ENCODE peak calls at places on chromosomes 4 and X, in four cellular contexts. H is pancreas, M is GM23248, W is lung. R is an unnamed sample.

GRCh38 chrX:154096140-154097002 is 1.1 kb downstream of the MECP2 start:
- DNase-seq in H (peak), M (peak), W (no peak), R (no peak)

GRCh38 chr4:96164814-96165351 is 325.0 kb downstream of the PDHA2 start:
- DNase-seq in H (no peak), M (peak), W (no peak), R (no peak)

GRCh38 chr4:145861331-145862318 is 77.0 kb downstream of the ZNF827 start:
- DNase-seq in H (peak), M (peak), W (peak), R (no peak)

GRCh38 chrX:13692771-13693231 is 3.9 kb downstream of the RAB9A start:
- DNase-seq in H (no peak), M (no peak), W (no peak), R (no peak)

GRCh38 chrX:53716328-53717088 is 30.0 kb upstream of the HUWE1 start:
- DNase-seq in H (no peak), M (no peak), W (no peak), R (peak)

GRCh38 chrX:152904151-152905080 is 6.5 kb downstream of the ZNF185 start:
- DNase-seq in H (peak), M (peak), W (no peak), R (peak)

GRCh38 chr4:127781303-127782024 is 658 bp upstream of the HSPA4L start:
- DNase-seq in H (no peak), M (peak), W (no peak), R (no peak)

GRCh38 chr4:16417198-16417597 is 190.9 kb upstream of the TAPT1 start:
- DNase-seq in H (no peak), M (no peak), W (no peak), R (no peak)

GRCh38 chr4:183658362-183659028 is 490 bp downstream of the RWDD4 start:
- DNase-seq in H (no peak), M (peak), W (no peak), R (peak)

GRCh38 chrX:84956304-84956703 is 47.4 kb upstream of the APOOL start:
- DNase-seq in H (no peak), M (peak), W (no peak), R (no peak)

GRCh38 chr4:152485726-152486276 is 50.1 kb downstream of the FBXW7 start:
- DNase-seq in H (no peak), M (peak), W (no peak), R (peak)

GRCh38 chr4:139484861-139485311 is 31.0 kb downstream of the RAB33B start:
- DNase-seq in H (no peak), M (no peak), W (no peak), R (no peak)

GRCh38 chr4:39256436-39256835 is 74.1 kb downstream of the WDR19 start:
- DNase-seq in H (no peak), M (peak), W (no peak), R (no peak)

GRCh38 chr4:123649644-123650356 is 253.2 kb downstream of the SPRY1 start:
- DNase-seq in H (peak), M (peak), W (peak), R (no peak)

GRCh38 chr4:172142331-172142738 is 329.1 kb downstream of the GALNTL6 start:
- DNase-seq in H (no peak), M (peak), W (no peak), R (no peak)

GRCh38 chr4:41693629-41694028 is 54.9 kb downstream of the PHOX2B start:
- DNase-seq in H (no peak), M (peak), W (no peak), R (no peak)

GRCh38 chr4:177410566-177410965 is 31.7 kb downstream of the AGA start:
- DNase-seq in H (no peak), M (no peak), W (no peak), R (no peak)

GRCh38 chrX:38004046-38004445 is 2.3 kb upstream of the SYTL5 start:
- DNase-seq in H (no peak), M (no peak), W (no peak), R (no peak)

GRCh38 chrX:119477812-119478232 is 9.6 kb downstream of the SLC25A5 start:
- DNase-seq in H (peak), M (peak), W (no peak), R (no peak)

GRCh38 chr4:112348488-112349158 is 51.5 kb downstream of the ALPK1 start:
- DNase-seq in H (no peak), M (peak), W (peak), R (no peak)

GRCh38 chrX:133412246-133412645 is 3.0 kb downstream of the GPC4 start:
- DNase-seq in H (no peak), M (peak), W (no peak), R (no peak)

GRCh38 chr4:96845798-96846197 is 1005.9 kb downstream of the PDHA2 start:
- DNase-seq in H (no peak), M (no peak), W (no peak), R (no peak)

GRCh38 chr4:48752256-48752655 is 27.8 kb downstream of the FRYL start:
- DNase-seq in H (no peak), M (no peak), W (no peak), R (no peak)

GRCh38 chr4:143773998-143774898 is 73.8 kb upstream of the FREM3 start:
- DNase-seq in H (peak), M (peak), W (peak), R (no peak)

GRCh38 chrX:134004038-134004437 is 18.6 kb upstream of the GPC3 start:
- DNase-seq in H (no peak), M (peak), W (no peak), R (no peak)

DNA sequence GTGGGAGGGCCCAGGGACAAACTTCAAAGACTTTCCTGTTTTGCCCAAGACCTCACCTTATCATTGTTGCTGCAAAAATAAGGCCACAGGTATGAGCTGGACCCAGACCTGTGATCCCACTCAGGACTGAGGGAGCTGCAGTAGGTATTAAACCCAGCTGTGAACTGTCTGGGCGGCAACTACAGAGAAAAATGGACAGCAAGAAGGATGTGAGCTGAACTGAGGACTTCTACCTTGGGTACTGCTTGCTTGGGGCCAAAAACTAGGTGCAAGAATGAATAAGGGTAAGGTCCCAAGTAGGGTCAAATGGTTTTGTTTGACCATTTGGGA is 17.8 kb upstream of the GABRA4 start:
- DNase-seq in H (no peak), M (no peak), W (no peak), R (no peak)
- H3K4me3 ChIP-seq in H (no peak), M (no peak), W (no peak), R (peak)

GRCh38 chr4:159106636-159107035 is 3.8 kb downstream of the RAPGEF2 start:
- DNase-seq in H (no peak), M (no peak), W (no peak), R (no peak)

GRCh38 chr4:159102623-159103405 is at the start of gene RAPGEF2:
- DNase-seq in H (peak), M (peak), W (peak), R (peak)

GRCh38 chr4:159105761-159106243 is 2.9 kb downstream of the RAPGEF2 start:
- DNase-seq in H (no peak), M (peak), W (no peak), R (no peak)

GRCh38 chr4:159103406-159104131 is 690 bp downstream of the RAPGEF2 start:
- DNase-seq in H (peak), M (peak), W (peak), R (peak)

DNA sequence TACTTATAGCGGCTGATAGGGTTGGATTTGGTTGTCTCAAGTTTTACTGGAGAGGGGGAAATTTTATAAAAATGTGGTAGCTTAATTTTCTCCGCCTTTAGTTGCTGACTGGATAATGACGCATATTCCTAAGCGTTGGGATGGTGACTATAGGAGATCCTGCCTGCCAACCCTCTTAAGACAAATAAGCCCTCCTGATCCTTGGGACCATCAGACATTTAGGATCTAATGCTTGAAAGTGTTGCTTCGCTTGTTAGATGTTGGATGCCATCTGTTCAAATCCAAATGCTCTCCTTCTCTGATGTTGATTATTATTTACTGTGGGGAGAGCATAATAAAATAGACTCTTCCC is 2.2 kb downstream of the RAPGEF2 start:
- DNase-seq in H (no peak), M (peak), W (no peak), R (no peak)
- H3K27ac ChIP-seq in H (peak), M (peak), W (no peak), R (no peak)

GRCh38 chrX:104137496-104137895 is 19.3 kb downstream of the SLC25A53 start:
- DNase-seq in H (no peak), M (peak), W (no peak), R (no peak)

GRCh38 chrX:104135677-104136076 is 21.1 kb downstream of the SLC25A53 start:
- DNase-seq in H (no peak), M (no peak), W (no peak), R (no peak)

GRCh38 chrX:104134583-104135261 is 22.1 kb downstream of the SLC25A53 start:
- DNase-seq in H (no peak), M (no peak), W (no peak), R (no peak)

GRCh38 chrX:104141087-104141760 is 15.6 kb downstream of the SLC25A53 start:
- DNase-seq in H (no peak), M (no peak), W (no peak), R (no peak)

GRCh38 chrX:104136241-104137019 is 20.4 kb downstream of the SLC25A53 start:
- DNase-seq in H (peak), M (peak), W (peak), R (peak)
- H3K4me3 ChIP-seq in H (no peak), M (peak), W (peak), R (no peak)

GRCh38 chrX:96909291-96909690 is 25.6 kb downstream of the RPA4 start:
- DNase-seq in H (no peak), M (no peak), W (no peak), R (no peak)

GRCh38 chrX:96906741-96907140 is 23.0 kb downstream of the RPA4 start:
- DNase-seq in H (no peak), M (peak), W (no peak), R (no peak)

DNA sequence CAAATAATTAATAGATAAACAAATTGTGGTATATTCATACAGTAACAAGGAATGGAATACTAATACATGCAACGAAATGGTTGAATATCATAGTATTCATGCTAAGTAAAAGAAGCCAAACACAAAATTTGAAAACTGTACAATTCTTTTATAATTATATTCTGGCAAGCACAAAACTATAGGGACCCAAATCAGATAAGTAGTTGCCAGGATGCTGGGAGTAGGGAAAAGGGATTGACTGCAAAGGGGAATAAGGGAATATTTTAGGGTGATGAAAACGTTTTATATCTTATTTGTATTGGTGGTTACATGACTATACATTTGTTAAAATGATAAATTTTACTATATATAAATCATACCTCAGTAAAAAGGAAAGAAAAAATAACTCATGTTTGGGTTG is 24.2 kb downstream of the RPA4 start:
- DNase-seq in H (no peak), M (no peak), W (no peak), R (no peak)
- H3K27ac ChIP-seq in H (no peak), M (no peak), W (no peak), R (no peak)

DNA sequence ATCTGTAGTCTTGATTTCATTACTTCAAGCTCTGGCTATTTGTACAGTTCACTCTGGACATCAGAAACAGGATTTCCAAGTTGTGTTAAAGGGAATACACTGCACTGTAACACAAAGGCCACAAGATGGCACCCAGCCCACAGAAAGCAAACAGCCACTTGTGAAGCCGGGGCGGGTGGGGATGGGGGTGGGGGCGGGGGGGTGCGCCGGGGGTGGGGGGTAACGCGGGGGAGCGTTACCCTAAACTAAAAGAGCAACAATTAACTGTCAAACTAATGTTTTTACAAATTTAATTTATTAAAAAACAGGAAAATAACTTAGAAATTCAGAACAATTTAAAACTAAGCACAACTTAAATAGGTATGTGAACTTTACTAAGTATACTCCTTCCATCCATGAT is 27.3 kb downstream of the PRDX4 start:
- DNase-seq in H (peak), M (peak), W (peak), R (peak)
- H3K4me3 ChIP-seq in H (no peak), M (no peak), W (no peak), R (no peak)

R was measured in CD8-positive, alpha-beta T cell.